ENCODE peak calls at places on chromosomes 16 and 17, in five cellular contexts. R is colonic mucosa, W is mesenchymal stem cell, V is fibroblast of lung, M is MM.1S. J is an unnamed sample.

GRCh38 chr16:50573947-50574751 is 26.0 kb downstream of the NKD1 start:
- DNase-seq in R (no peak), W (no peak), V (peak; percentile 14), M (no peak), J (no peak)

GRCh38 chr17:8753976-8754440 is 4.3 kb downstream of the SPDYE4 start:
- DNase-seq in R (no peak), W (peak; percentile 7), V (peak; percentile 7), M (peak; percentile 27), J (peak; percentile 45)

GRCh38 chr17:38797091-38797490 is 2.3 kb downstream of the PIP4K2B start:
- DNase-seq in R (no peak), W (peak; percentile 59), V (no peak), M (no peak), J (peak; percentile 17)

GRCh38 chr17:72334205-72334604 is 213.4 kb downstream of the SOX9 start:
- DNase-seq in R (no peak), W (peak; percentile 72), V (peak; percentile 46), M (no peak), J (peak; percentile 33)

GRCh38 chr16:73615256-73615655 is 567.3 kb upstream of the ZFHX3 start:
- DNase-seq in R (no peak), W (no peak), V (peak; percentile 62), M (no peak), J (no peak)

GRCh38 chr17:42458497-42459255 is at the start of gene ATP6V0A1:
- DNase-seq in R (peak; percentile 96), W (peak; percentile 86), V (peak; percentile 84), M (peak; percentile 85), J (peak; percentile 91)

GRCh38 chr17:77961741-77962140 is 3.2 kb downstream of the TNRC6C start:
- DNase-seq in R (no peak), W (no peak), V (no peak), M (no peak), J (no peak)

GRCh38 chr16:70769131-70769530 is 31.8 kb downstream of the VAC14 start:
- DNase-seq in R (no peak), W (no peak), V (no peak), M (no peak), J (no peak)

GRCh38 chr17:40530988-40531971 is 29.9 kb upstream of the TNS4 start:
- DNase-seq in R (no peak), W (no peak), V (no peak), M (peak; percentile 34), J (no peak)

GRCh38 chr16:76035689-76036088 is 241.5 kb upstream of the CNTNAP4 start:
- DNase-seq in R (no peak), W (peak; percentile 1), V (no peak), M (no peak), J (no peak)

GRCh38 chr16:12486386-12486785 is 317.3 kb downstream of the CPPED1 start:
- DNase-seq in R (no peak), W (no peak), V (no peak), M (no peak), J (no peak)

GRCh38 chr17:42484304-42484703 is 25.6 kb downstream of the ATP6V0A1 start:
- DNase-seq in R (peak; percentile 41), W (no peak), V (no peak), M (peak; percentile 83), J (no peak)

GRCh38 chr17:80884811-80885210 is 106.8 kb upstream of the CHMP6 start:
- DNase-seq in R (no peak), W (no peak), V (no peak), M (no peak), J (no peak)

GRCh38 chr17:8161289-8162231 is 1.2 kb downstream of the VAMP2 start:
- DNase-seq in R (no peak), W (no peak), V (no peak), M (no peak), J (no peak)

GRCh38 chr16:57277586-57277985 is 6.9 kb downstream of the PLLP start:
- DNase-seq in R (peak; percentile 48), W (peak; percentile 60), V (peak; percentile 22), M (peak; percentile 55), J (peak; percentile 56)

GRCh38 chr16:4580245-4580644 is 24.1 kb downstream of the C16orf96 start:
- DNase-seq in R (no peak), W (no peak), V (peak; percentile 11), M (no peak), J (peak; percentile 12)

GRCh38 chr17:37717627-37718382 is 27.1 kb downstream of the HNF1B start:
- DNase-seq in R (no peak), W (no peak), V (peak; percentile 58), M (peak; percentile 18), J (no peak)

GRCh38 chr16:69762843-69763556 is 868 bp downstream of the WWP2 start:
- DNase-seq in R (peak; percentile 40), W (peak; percentile 44), V (peak; percentile 40), M (peak; percentile 43), J (peak; percentile 39)

GRCh38 chr17:19717411-19717908 is 1.1 kb upstream of the SLC47A2 start:
- DNase-seq in R (no peak), W (no peak), V (no peak), M (no peak), J (no peak)

GRCh38 chr17:38747385-38748328 is 479 bp downstream of the PCGF2 start:
- DNase-seq in R (peak; percentile 71), W (peak; percentile 48), V (no peak), M (no peak), J (peak; percentile 61)

GRCh38 chr16:56641166-56641565 is 2.7 kb downstream of the MT1A start:
- DNase-seq in R (no peak), W (no peak), V (no peak), M (no peak), J (no peak)

GRCh38 chr17:9187828-9188227 is 166.5 kb downstream of the NTN1 start:
- DNase-seq in R (no peak), W (no peak), V (no peak), M (no peak), J (peak; percentile 48)

GRCh38 chr17:81576621-81577277 is 24.6 kb upstream of the FAAP100 start:
- DNase-seq in R (no peak), W (peak; percentile 79), V (peak; percentile 74), M (no peak), J (no peak)

GRCh38 chr16:194516-194915 is 14.3 kb downstream of the HBQ1 start:
- DNase-seq in R (no peak), W (no peak), V (no peak), M (no peak), J (no peak)

GRCh38 chr16:72224260-72224768 is 52.4 kb upstream of the PMFBP1 start:
- DNase-seq in R (peak; percentile 61), W (no peak), V (no peak), M (no peak), J (no peak)

GRCh38 chr16:1492923-1493745 is at the start of gene TELO2:
- DNase-seq in R (peak; percentile 86), W (peak; percentile 77), V (peak; percentile 82), M (peak; percentile 84), J (peak; percentile 86)

GRCh38 chr17:81550830-81551457 is 1.2 kb downstream of the FAAP100 start:
- DNase-seq in R (no peak), W (no peak), V (no peak), M (no peak), J (no peak)

GRCh38 chr16:68197250-68197649 is 38.7 kb downstream of the ESRP2 start:
- DNase-seq in R (no peak), W (peak; percentile 20), V (no peak), M (no peak), J (no peak)

DNA sequence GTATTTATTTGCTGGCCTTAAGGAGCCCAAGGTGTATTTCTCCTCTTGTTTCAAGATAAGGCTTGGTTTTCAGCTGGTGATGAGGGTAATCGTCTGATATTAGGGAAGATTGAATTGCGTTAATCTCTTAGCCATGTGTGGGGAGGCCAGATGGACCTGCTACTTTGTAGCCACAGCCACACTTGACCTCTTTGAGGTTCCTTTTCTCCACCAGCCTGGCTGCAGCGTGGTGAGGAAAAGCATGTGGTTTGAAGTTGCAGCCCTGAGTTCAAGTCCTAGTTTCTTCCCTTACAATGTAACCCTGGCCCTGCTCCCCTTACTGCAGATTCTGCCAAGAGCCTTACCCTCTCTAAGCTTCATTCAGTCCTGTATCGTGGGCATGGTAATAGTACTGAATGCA is 3.1 kb downstream of the MINK1 start:
- DNase-seq in R (no peak), W (no peak), V (no peak), M (no peak), J (no peak)
- H3K27ac ChIP-seq in R (no peak overlapping the region), W (no peak overlapping the region), V (no peak overlapping the region), M (no peak overlapping the region), J (no peak overlapping the region)

GRCh38 chr17:82638183-82638773 is 10.0 kb downstream of the WDR45B start:
- DNase-seq in R (no peak), W (no peak), V (no peak), M (no peak), J (no peak)

GRCh38 chr17:82642022-82642421 is 6.2 kb downstream of the WDR45B start:
- DNase-seq in R (no peak), W (no peak), V (no peak), M (no peak), J (no peak)

GRCh38 chr17:82640046-82640445 is 8.2 kb downstream of the WDR45B start:
- DNase-seq in R (no peak), W (no peak), V (no peak), M (no peak), J (no peak)

GRCh38 chr17:82636626-82637598 is 11.3 kb downstream of the WDR45B start:
- DNase-seq in R (peak; percentile 63), W (no peak), V (no peak), M (no peak), J (no peak)

DNA sequence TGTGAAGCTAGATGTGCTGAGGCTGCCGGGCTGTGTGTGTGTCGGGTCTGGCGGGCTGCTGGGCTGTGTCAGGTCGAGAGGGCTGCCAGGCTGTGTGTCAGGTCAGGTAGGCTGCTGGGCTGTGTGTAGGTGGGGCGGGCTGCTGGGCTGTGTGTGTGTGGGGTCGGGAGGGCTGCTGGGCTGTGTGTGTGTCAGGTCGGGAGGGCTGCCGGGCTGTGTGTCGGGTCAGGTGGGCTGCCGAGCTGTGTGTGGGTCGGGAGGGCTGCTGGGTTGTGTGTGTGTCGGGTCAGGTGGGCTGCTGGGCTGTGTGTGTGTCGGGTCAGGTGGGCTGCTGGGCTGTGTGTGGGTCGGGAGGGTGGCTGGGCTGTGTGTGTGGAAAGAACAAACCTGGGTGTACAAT is 8.6 kb downstream of the WDR45B start:
- DNase-seq in R (no peak), W (no peak), V (no peak), M (no peak), J (no peak)
- H3K4me1 ChIP-seq in R (no peaks in the 10 kb centered on the region), W (peaks cover 6% of the 10 kb centered on the region), V (no peaks in the 10 kb centered on the region), M (no peaks in the 10 kb centered on the region), J (no peaks in the 10 kb centered on the region)

GRCh38 chr17:511833-512251 is 159.2 kb upstream of the RPH3AL start:
- DNase-seq in R (no peak), W (peak; percentile 44), V (no peak), M (no peak), J (no peak)
- H3K27ac ChIP-seq in R (peak overlapping the region; percentile 2), W (no peak overlapping the region), V (peak overlapping the region; percentile 70), M (no peak overlapping the region), J (no peak overlapping the region)

DNA sequence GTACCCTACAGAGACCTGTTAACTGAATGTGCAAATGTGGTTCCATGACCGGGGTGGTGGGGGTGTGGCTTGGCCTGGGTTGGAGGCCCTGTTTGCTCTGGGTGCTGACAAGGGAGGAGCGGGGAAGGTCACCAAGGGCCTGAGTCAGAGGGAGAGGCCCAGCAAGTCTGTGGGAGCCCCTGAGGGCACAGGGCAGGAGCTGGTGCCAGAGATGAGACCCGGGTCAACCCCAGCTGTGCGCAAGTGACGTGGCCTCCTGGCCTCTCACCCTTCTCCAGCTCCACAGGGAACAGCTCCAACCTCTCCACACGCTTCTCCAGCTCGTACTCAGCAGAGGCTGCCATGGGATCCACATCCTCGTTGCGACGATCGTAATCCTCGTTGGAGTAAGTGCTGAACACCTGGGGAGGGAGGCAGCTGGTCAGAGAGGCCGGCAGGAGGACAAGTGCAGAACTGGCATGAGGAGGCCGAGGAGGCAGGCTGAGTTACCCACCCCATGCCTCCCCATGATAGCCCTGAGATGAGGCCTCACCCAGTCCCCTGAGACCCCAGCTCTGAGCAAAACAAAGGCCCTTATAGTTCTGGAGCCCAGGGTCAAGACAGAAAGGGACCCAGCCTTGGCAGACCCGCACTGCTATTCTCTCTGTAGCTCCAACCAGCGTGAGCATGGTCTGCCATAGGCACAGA is 5.5 kb downstream of the PPP1R9B start:
- DNase-seq in R (no peak), W (no peak), V (no peak), M (no peak), J (no peak)
- H3K4me1 ChIP-seq in R (peaks cover 9% of the 10 kb centered on the region), W (peaks cover 45% of the 10 kb centered on the region), V (peaks cover 22% of the 10 kb centered on the region), M (peaks cover 5% of the 10 kb centered on the region), J (peaks cover 10% of the 10 kb centered on the region)

J was measured in cardiac muscle cell.